ENCODE peak calls at places on chromosomes 7 and 10, in four cellular contexts. I is heart left ventricle, K is astrocyte of the spinal cord, L is PC-3. V is an unnamed sample.

GRCh38 chr10:49605177-49605938 is 4.8 kb upstream of the SLC18A3 start:
- DNase-seq in I (no peak), L (no peak), K (no peak), V (no peak)

GRCh38 chr10:35359056-35359455 is 22.7 kb downstream of the CCNY start:
- DNase-seq in I (no peak), L (no peak), K (no peak), V (no peak)

GRCh38 chr7:131829911-131830310 is 273.5 kb upstream of the PODXL start:
- DNase-seq in L (no peak), K (no peak), I (peak; percentile 46), V (no peak)

GRCh38 chr7:132840197-132840596 is 241.7 kb downstream of the CHCHD3 start:
- DNase-seq in K (no peak), L (no peak), I (no peak), V (no peak)

GRCh38 chr10:32143302-32143847 is 87.2 kb upstream of the KIF5B start:
- DNase-seq in K (no peak), I (no peak), L (no peak), V (no peak)

GRCh38 chr10:4020651-4021050 is 235.6 kb upstream of the KLF6 start:
- DNase-seq in K (no peak), I (no peak), L (no peak), V (no peak)

GRCh38 chr7:50068026-50068425 is 25.0 kb downstream of the ZPBP start:
- DNase-seq in I (no peak), K (peak; percentile 19), L (peak; percentile 49), V (no peak)

GRCh38 chr10:22927661-22928403 is at the start of gene ARMC3:
- DNase-seq in K (peak; percentile 56), I (peak; percentile 71), L (peak; percentile 57), V (no peak)

GRCh38 chr7:133391220-133391619 is 138.3 kb downstream of the EXOC4 start:
- DNase-seq in I (no peak), K (no peak), L (no peak), V (no peak)

GRCh38 chr10:58280485-58280884 is 11.5 kb downstream of the CISD1 start:
- DNase-seq in I (no peak), K (no peak), L (peak; percentile 56), V (no peak)

GRCh38 chr10:86798030-86798429 is 41.6 kb downstream of the BMPR1A start:
- DNase-seq in L (no peak), I (no peak), K (peak; percentile 46), V (no peak)

GRCh38 chr10:7553531-7553930 is 113.2 kb downstream of the ITIH5 start:
- DNase-seq in L (no peak), K (no peak), I (no peak), V (no peak)

GRCh38 chr7:6606866-6607583 is 8.4 kb upstream of the ZNF853 start:
- DNase-seq in I (no peak), K (no peak), L (no peak), V (no peak)

GRCh38 chr7:149097088-149097487 is 6.6 kb upstream of the ZNF786 start:
- DNase-seq in I (no peak), L (no peak), K (no peak), V (no peak)

GRCh38 chr10:132400547-132401151 is 3.6 kb downstream of the PWWP2B start:
- DNase-seq in K (no peak), I (peak; percentile 30), L (no peak), V (no peak)

GRCh38 chr10:6461961-6462360 is 118.1 kb downstream of the PRKCQ start:
- DNase-seq in L (no peak), I (no peak), K (no peak), V (no peak)

GRCh38 chr7:90574820-90575187 is 21.3 kb upstream of the CDK14 start:
- DNase-seq in K (no peak), I (no peak), L (no peak), V (no peak)

GRCh38 chr10:11763501-11763861 is 21.3 kb downstream of the ECHDC3 start:
- DNase-seq in K (no peak), L (no peak), I (no peak), V (no peak)

DNA sequence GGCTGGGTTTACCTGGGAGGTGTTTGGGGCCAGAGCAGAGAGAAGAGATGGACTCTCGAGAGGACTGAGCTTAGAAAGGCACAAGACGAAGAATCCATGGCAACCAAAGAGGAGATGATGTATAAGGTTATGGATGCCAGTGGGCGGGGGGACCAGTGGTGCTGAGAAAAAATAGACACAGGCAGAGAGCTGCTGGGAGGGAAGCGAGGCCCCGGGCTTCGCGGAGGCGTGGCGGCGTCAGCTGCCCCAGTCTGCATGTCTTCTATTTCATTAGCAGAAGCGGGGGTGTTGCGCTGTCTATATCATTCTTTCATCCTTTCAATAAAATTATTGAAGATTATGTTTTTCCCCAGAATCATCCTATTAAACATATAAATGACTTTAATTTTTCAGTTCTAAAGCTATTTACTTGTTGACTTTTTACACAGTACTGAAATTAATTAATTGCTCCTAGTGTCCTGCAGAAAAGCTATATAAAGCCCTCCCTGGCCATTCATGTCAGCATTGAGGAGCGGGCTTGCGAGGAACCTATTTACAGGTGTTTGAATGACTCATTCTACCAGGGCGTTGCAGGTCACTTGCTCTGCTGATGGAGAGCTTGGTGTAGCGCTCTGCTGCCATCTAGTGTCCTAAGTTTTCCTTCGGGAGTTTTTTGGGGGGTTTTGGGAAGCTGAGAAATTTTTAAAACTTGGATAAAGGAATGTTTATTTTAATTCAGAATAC is 42.9 kb upstream of the BHLHA15 start:
- DNase-seq in I (no peak), L (peak; percentile 86), K (peak; percentile 66), V (no peak)
- TF ChIP-seq CTCF in I (peak; percentile 90), L (peak; percentile 88), K (peak; percentile 79), V (peak; percentile 68)

GRCh38 chr10:70430489-70431445 is 10.7 kb downstream of the NODAL start:
- DNase-seq in I (peak; percentile 72), K (peak; percentile 51), L (no peak), V (no peak)
- TF ChIP-seq CTCF in I (peak; percentile 43), K (no peak), L (peak; percentile 11), V (no peak)

GRCh38 chr10:118615888-118616287 is 20.4 kb upstream of the PRLHR start:
- DNase-seq in L (peak; percentile 5), I (no peak), K (no peak), V (no peak)
- TF ChIP-seq CTCF in L (no peak), I (no peak), K (no peak), V (no peak)

GRCh38 chr10:77695186-77695585 is 57.6 kb upstream of the KCNMA1 start:
- DNase-seq in I (no peak), L (no peak), K (no peak), V (no peak)

GRCh38 chr10:77696584-77696983 is 59.0 kb upstream of the KCNMA1 start:
- DNase-seq in I (no peak), L (no peak), K (no peak), V (no peak)

GRCh38 chr10:77689339-77689738 is 51.7 kb upstream of the KCNMA1 start:
- DNase-seq in K (no peak), L (no peak), I (no peak), V (no peak)

GRCh38 chr10:77687621-77688020 is 50.0 kb upstream of the KCNMA1 start:
- DNase-seq in I (no peak), L (peak; percentile 39), K (no peak), V (no peak)

DNA sequence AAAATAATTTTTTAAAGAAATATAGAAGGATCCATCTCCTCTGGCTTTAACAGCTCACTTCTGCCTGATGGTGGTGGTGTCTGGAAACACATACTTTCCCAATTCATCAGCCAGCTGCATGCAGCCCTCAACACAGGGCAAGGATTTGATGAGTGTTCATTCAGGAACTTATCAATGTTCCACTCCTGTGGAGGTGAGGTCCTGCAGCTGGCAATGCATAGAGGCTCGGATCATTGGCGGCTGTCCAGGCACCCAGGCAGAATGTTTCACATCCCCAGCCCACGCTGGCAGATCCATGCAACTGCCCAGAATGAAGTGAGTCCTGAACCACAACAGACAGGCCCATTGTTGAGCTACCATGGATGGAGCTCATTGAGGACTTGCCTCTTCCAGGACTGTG is 55.2 kb upstream of the KCNMA1 start:
- DNase-seq in L (peak; percentile 60), K (peak; percentile 33), I (no peak), V (no peak)
- TF ChIP-seq CTCF in L (no peak), K (peak; percentile 9), I (no peak), V (no peak)

GRCh38 chr7:114663502-114663901 is 248.9 kb downstream of the FOXP2 start:
- DNase-seq in I (no peak), L (peak; percentile 52), K (peak; percentile 59), V (no peak)
- TF ChIP-seq CTCF in I (peak; percentile 23), L (peak; percentile 47), K (peak; percentile 47), V (peak; percentile 62)

GRCh38 chr10:87861566-87861952 is 1.8 kb downstream of the KLLN start:
- DNase-seq in K (peak; percentile 67), L (peak; percentile 84), I (peak; percentile 91), V (no peak)
- TF ChIP-seq CTCF in K (peak; percentile 21), L (no peak), I (peak; percentile 18), V (no peak)

DNA sequence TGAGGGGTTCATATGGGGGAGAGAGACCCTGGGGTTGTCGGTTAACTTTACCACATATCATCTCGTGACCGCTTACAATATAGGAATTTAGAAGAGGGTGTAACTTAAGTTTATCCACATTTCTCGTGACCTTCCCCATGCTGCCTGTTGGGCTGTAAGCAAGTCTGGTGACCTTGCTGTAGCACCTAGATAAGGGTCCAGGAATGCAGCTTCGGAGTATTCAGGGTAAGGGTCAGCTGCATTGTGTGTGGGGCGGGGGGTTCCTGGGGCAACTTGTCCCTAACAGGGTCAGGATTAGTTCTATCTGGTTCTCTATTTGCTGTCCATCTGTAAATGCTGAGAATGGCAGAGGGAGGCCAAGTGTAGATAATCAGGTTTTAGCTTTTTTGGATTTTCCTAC is 1.3 kb upstream of the CHST3 start:
- DNase-seq in L (no peak), K (no peak), I (no peak), V (no peak)
- TF ChIP-seq CTCF in L (no peak), K (no peak), I (no peak), V (no peak)

GRCh38 chr7:138773817-138774216 is 24.0 kb upstream of the TMEM213 start:
- DNase-seq in K (no peak), L (no peak), I (no peak), V (no peak)
- TF ChIP-seq CTCF in K (no peak), L (no peak), I (no peak), V (no peak)

V was measured in D721Med.